ENCODE peak calls at places on chromosomes 2 and 18, in four cellular contexts. S, O, N and Z are unnamed samples.

GRCh38 chr2:226131299-226131784 is 668.3 kb downstream of the IRS1 start:
- DNase-seq in N (no peak), O (no peak), S (no peak), Z (no peak)

GRCh38 chr18:32380559-32380958 is 90.1 kb downstream of the GAREM1 start:
- DNase-seq in S (no peak), O (no peak), N (peak), Z (no peak)

GRCh38 chr2:36530983-36531354 is 67.0 kb downstream of the FEZ2 start:
- DNase-seq in N (no peak), O (no peak), S (no peak), Z (no peak)

GRCh38 chr2:38146302-38146916 is 70.5 kb upstream of the CYP1B1 start:
- DNase-seq in O (peak), S (peak), N (no peak), Z (peak)

GRCh38 chr2:66851449-66851872 is 416.5 kb downstream of the MEIS1 start:
- DNase-seq in O (no peak), N (no peak), S (no peak), Z (no peak)

GRCh38 chr2:17355608-17356329 is 162.5 kb downstream of the RAD51AP2 start:
- DNase-seq in O (no peak), N (no peak), S (no peak), Z (no peak)

GRCh38 chr2:165871025-165871424 is 77.0 kb upstream of the GALNT3 start:
- DNase-seq in S (no peak), O (no peak), N (no peak), Z (no peak)

GRCh38 chr18:51098082-51098481 is 68.1 kb downstream of the SMAD4 start:
- DNase-seq in N (no peak), S (no peak), O (no peak), Z (no peak)

GRCh38 chr18:3715223-3716080 is 265.5 kb downstream of the TGIF1 start:
- DNase-seq in O (no peak), N (peak), S (no peak), Z (peak)

GRCh38 chr2:241981076-241981700 is 111.7 kb downstream of the RTP5 start:
- DNase-seq in N (no peak), S (no peak), O (peak), Z (no peak)

GRCh38 chr2:110742412-110742811 is 10.0 kb downstream of the ACOXL start:
- DNase-seq in S (no peak), N (no peak), O (no peak), Z (no peak)

GRCh38 chr2:158539176-158539895 is 82.6 kb downstream of the PKP4 start:
- DNase-seq in S (no peak), N (no peak), O (no peak), Z (no peak)

GRCh38 chr2:32425719-32426141 is 68.9 kb downstream of the BIRC6 start:
- DNase-seq in N (no peak), O (no peak), S (no peak), Z (no peak)

GRCh38 chr2:27701676-27702075 is 38.0 kb downstream of the SLC4A1AP start:
- DNase-seq in S (no peak), N (no peak), O (no peak), Z (no peak)

GRCh38 chr2:168422584-168422983 is 33.5 kb upstream of the CERS6 start:
- DNase-seq in S (no peak), O (no peak), N (no peak), Z (no peak)

GRCh38 chr2:82803307-82803706 is 1655.8 kb downstream of the SUCLG1 start:
- DNase-seq in S (no peak), O (peak), N (no peak), Z (no peak)

GRCh38 chr2:197871780-197872456 is 67.5 kb downstream of the PLCL1 start:
- DNase-seq in O (no peak), S (no peak), N (no peak), Z (no peak)

GRCh38 chr2:2742745-2743144 is 411.7 kb upstream of the MYT1L start:
- DNase-seq in O (no peak), S (no peak), N (no peak), Z (no peak)

GRCh38 chr2:159807183-159808037 is 9.4 kb upstream of the CD302 start:
- DNase-seq in N (peak), O (peak), S (peak), Z (peak)

GRCh38 chr2:73263540-73264331 is 20.5 kb downstream of the FBXO41 start:
- DNase-seq in O (no peak), S (no peak), N (no peak), Z (no peak)

GRCh38 chr2:203673933-203674332 is 32.5 kb upstream of the CD28 start:
- DNase-seq in O (no peak), N (peak), S (peak), Z (peak)

GRCh38 chr2:73028841-73029240 is 42.7 kb downstream of the SFXN5 start:
- DNase-seq in S (no peak), N (no peak), O (no peak), Z (no peak)

GRCh38 chr2:112584891-112585250 is 462 bp downstream of the CHCHD5 start:
- DNase-seq in S (no peak), N (no peak), O (no peak), Z (no peak)

GRCh38 chr2:98915751-98916358 is 20.2 kb downstream of the CRACDL start:
- DNase-seq in O (no peak), S (no peak), N (no peak), Z (no peak)

GRCh38 chr2:221423212-221423804 is 148.8 kb downstream of the EPHA4 start:
- DNase-seq in N (no peak), O (no peak), S (no peak), Z (no peak)

GRCh38 chr2:230715201-230715600 is 2.6 kb downstream of the CAB39 start:
- DNase-seq in O (no peak), S (no peak), N (peak), Z (no peak)

GRCh38 chr2:210054696-210055095 is 52.3 kb downstream of the RPE start:
- DNase-seq in S (no peak), O (no peak), N (no peak), Z (no peak)

GRCh38 chr2:69831354-69831905 is 2.0 kb downstream of the GMCL1 start:
- DNase-seq in O (no peak), S (no peak), N (no peak), Z (no peak)

GRCh38 chr2:195337597-195337996 is 319.4 kb upstream of the SLC39A10 start:
- DNase-seq in S (no peak), N (no peak), O (no peak), Z (no peak)

GRCh38 chr2:65366595-65367125 is 65.7 kb downstream of the SPRED2 start:
- DNase-seq in N (peak), O (no peak), S (no peak), Z (no peak)

GRCh38 chr2:85831735-85832134 is 57.1 kb downstream of the ST3GAL5 start:
- DNase-seq in N (no peak), S (no peak), O (no peak), Z (no peak)

GRCh38 chr18:26133652-26134051 is at the start of gene PSMA8:
- DNase-seq in N (no peak), O (peak), S (no peak), Z (no peak)

GRCh38 chr2:240479561-240479960 is 44.1 kb downstream of the GPC1 start:
- DNase-seq in S (peak), N (no peak), O (peak), Z (peak)

GRCh38 chr2:154259030-154259429 is 387.3 kb downstream of the GALNT13 start:
- DNase-seq in N (no peak), S (no peak), O (no peak), Z (no peak)

DNA sequence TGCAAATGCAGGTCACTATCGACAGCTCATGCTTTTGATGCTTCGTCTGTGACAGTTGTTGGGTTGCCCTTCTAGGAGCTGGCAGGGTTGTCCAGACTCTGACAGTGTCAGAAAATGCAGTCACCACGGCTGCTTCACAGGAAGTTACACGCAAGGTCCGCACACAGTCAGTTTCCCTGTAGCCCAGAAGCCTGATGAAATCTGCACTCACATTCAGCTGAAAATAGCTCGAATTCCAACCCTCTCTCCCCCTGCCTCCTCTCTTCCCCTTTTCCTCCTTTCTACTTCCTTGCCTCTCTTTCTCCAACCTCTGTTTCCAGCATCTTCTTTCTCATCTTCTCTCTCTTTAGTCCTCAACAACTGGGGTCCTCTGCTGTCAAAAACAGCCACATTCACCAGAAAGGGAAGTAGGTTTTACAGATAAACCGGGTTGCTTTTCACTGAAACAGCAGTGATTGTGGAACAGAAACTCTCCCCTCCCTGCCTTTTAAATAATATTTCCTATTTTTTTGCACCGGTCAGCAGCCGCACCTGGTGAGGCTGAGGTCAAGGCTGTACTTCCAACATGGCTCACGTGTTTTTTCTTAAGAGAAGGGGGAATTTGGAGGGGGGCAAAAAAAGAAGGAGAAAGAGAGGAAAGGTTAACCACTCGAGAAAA is 69.2 kb downstream of the BCL11A start:
- DNase-seq in S (no peak), O (peak), N (peak), Z (no peak)
- H3K27ac ChIP-seq in S (no peak), O (no peak), N (peak), Z (no peak)

DNA sequence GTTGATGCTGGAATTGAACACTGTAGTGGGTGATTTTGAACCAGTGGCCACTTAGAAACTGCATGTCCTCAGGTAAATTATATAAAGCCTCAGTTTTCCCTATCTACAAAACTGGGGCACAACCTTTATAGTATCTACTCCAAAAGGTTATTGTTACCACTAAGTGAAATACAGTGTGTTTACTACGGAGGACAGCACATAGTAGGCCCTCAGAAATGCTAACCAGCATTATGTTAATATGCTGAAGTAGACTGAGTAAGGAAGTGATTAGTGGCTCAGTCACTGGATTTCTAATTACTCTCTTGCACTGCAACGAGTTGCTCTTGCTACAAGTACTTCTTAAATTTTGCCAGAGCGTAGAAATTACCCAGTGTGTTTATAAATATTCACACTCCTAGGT is 139.5 kb downstream of the HAUS1 start:
- DNase-seq in S (no peak), O (no peak), N (no peak), Z (no peak)
- H3K27ac ChIP-seq in S (no peak), O (no peak), N (no peak), Z (no peak)

GRCh38 chr2:156340818-156341481 is 8.4 kb upstream of the NR4A2 start:
- DNase-seq in N (no peak), O (no peak), S (no peak), Z (no peak)

GRCh38 chr2:156343096-156343939 is 10.8 kb upstream of the NR4A2 start:
- DNase-seq in S (no peak), O (no peak), N (no peak), Z (no peak)

GRCh38 chr2:156341482-156342251 is 9.1 kb upstream of the NR4A2 start:
- DNase-seq in S (peak), N (peak), O (peak), Z (peak)

GRCh38 chr2:156343940-156344301 is 11.4 kb upstream of the NR4A2 start:
- DNase-seq in S (no peak), N (no peak), O (no peak), Z (no peak)

DNA sequence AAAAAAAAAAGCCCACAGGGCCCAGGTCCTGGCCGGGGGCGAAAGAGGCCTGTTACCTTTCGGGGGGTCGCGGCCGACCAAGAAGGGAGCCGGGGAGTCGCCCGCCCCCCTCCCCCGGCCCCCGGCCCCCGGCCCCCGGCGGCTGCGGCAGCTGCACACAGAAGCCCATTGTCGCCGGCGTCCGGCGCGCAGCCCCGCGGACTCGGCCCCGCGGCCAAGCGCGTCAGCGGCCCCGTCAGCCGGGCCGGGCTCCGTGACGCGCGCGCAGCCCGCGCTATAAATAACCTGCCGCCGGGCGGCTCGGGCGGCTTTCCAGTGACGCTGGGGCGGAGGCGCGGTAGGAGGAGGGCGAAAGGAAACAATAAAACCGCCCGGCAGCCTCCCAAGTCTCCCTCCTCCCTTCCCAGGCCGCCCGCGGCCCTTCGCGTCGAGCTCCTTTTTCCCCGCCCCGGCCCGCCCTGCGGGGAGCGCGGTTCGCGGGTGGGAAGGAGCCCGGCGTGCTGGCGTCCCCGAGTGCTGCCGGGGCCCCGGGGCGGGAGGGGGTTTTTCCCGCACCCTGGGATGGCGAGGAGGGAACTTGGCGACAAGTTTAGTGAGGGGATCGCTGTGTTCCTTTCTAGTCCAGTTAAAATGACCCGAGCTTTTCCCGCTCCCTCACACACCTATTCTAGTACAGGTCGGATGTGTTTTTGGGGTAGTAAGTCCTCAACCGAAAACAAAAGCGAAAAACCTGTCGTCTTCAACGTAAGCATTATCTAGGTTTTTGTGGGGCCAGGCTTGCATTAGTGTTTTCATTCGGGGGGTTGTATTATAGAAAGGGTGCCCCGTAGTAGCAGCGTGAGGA is 10.0 kb upstream of the NR4A2 start:
- DNase-seq in N (peak), S (peak), O (peak), Z (peak)
- H3K27ac ChIP-seq in N (no peak), S (peak), O (peak), Z (peak)

GRCh38 chr2:68643874-68644485 is 601 bp downstream of the PROKR1 start:
- DNase-seq in O (no peak), S (no peak), N (no peak), Z (no peak)
- H3K27ac ChIP-seq in O (no peak), S (no peak), N (no peak), Z (no peak)

DNA sequence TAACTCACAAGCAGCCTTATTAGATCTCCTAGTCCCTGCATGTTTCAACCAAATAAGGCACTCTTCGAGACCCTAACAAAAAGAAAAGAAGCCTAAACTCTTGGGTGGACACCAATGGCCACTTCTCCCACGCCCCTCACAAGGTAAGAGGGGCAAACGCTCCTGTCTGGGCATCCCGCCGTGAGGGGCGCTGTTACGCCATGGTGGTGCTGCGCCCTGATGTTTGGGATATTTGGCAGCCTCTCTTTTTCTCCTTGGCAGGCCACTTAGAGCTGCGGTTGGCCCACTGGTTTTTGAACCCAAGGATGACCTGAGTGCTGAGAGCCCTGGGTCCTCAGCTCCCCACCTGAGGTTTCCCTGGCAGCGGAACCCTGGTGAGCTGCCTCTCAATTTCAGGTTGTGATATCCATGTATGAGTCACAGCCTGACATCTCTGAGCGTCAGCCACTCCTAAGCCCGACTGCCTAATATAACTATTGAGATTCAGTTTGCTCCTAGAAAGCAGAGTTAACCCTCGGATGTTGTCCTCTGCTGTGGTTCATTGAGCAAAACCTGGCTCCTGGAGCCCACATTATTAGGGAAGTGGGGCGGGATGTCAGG is 103.3 kb downstream of the COL6A3 start:
- DNase-seq in O (no peak), S (no peak), N (no peak), Z (no peak)
- H3K27ac ChIP-seq in O (no peak), S (peak), N (no peak), Z (no peak)

DNA sequence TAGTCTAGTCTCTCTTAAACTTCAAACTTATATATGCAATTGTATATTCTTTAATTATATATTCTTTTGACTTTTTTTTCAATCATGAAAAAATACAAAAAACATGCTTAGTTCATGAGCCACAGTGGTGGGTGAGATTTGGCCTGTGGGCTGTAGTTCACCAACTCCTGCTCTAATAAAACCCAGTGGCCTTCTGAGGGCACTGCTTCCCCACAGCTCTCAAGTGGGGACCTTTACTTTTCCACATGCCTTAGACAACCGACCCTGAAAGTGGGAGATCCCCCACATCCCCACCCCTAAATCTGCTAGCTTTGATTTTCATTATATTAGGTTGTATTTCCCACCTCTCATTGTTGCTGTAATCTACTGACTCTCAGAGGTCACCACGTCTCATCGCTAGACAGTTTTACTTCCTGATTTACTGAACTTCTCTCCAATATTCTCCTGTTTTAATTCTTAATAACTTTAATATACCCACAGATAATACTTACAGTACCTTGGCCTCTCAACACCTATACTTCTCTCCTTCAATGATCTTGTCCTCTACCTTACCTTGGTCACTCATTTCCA is 57.3 kb downstream of the ROCK1 start:
- DNase-seq in N (no peak), O (no peak), S (no peak), Z (no peak)
- H3K27ac ChIP-seq in N (no peak), O (no peak), S (no peak), Z (no peak)

DNA sequence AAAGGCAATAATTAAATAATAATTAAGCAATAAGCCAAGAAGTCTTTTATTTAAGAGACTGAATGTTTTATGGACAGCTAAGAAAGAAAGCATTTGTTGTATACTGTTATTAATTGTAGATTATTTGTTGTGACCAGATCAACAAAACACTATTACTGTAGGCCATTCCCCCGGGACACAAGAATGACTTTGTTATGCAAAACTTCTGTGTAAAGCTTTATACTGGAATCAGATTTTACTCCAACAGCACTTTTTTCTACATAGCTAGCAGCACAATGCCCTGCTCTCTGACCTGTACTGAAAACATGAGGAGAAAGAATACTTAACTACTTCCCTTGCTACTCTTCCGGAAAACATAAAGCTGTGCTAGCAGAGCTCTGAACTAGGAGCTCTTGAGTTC is 601.3 kb upstream of the PIK3C3 start:
- DNase-seq in O (no peak), N (no peak), S (no peak), Z (no peak)
- H3K27ac ChIP-seq in O (no peak), N (no peak), S (no peak), Z (no peak)

GRCh38 chr2:175002547-175003274 is 2.5 kb downstream of the CHN1 start:
- DNase-seq in S (no peak), N (no peak), O (no peak), Z (no peak)

GRCh38 chr2:174994381-174994780 is 10.8 kb downstream of the CHN1 start:
- DNase-seq in S (no peak), O (no peak), N (no peak), Z (no peak)

GRCh38 chr2:175001546-175001945 is 3.6 kb downstream of the CHN1 start:
- DNase-seq in S (no peak), O (no peak), N (no peak), Z (no peak)

GRCh38 chr2:174992886-174993285 is 12.3 kb downstream of the CHN1 start:
- DNase-seq in N (no peak), O (no peak), S (no peak), Z (no peak)

GRCh38 chr2:174997110-174997509 is 8.1 kb downstream of the CHN1 start:
- DNase-seq in N (no peak), S (no peak), O (no peak), Z (no peak)
- H3K27ac ChIP-seq in N (no peak), S (no peak), O (no peak), Z (no peak)